ENCODE peak calls at places on chromosome 4, in eight cellular contexts. E is adrenal gland; O is GM23248; T is lower lobe of right lung; U is cardiac muscle cell; G is CD8-positive, alpha-beta memory T cell; R is CD4-positive, alpha-beta memory T cell; Q is aorta. B is an unnamed sample.

GRCh38 chr4:111154924-111155323 is 532.0 kb upstream of the PITX2 start:
- DNase-seq in O (no peak), U (no peak), T (no peak), R (no peak), E (no peak), G (no peak), Q (no peak), B (no peak)

GRCh38 chr4:53355919-53356521 is 9.8 kb downstream of the SCFD2 start:
- DNase-seq in G (no peak), T (no peak), O (no peak), E (no peak), R (no peak), Q (no peak), U (no peak), B (no peak)

GRCh38 chr4:40621592-40622512 is 7.8 kb downstream of the RBM47 start:
- DNase-seq in O (peak; percentile 97), T (peak; percentile 88), U (peak; percentile 99), E (peak; percentile 86), R (no peak), Q (peak; percentile 85), G (no peak), B (peak; percentile 79)

GRCh38 chr4:95637047-95637600 is 88.4 kb upstream of the UNC5C start:
- DNase-seq in Q (no peak), G (no peak), R (no peak), O (no peak), U (peak; percentile 65), E (no peak), T (no peak), B (no peak)

GRCh38 chr4:55545133-55545532 is 1.6 kb downstream of the CLOCK start:
- DNase-seq in G (no peak), E (no peak), O (peak; percentile 34), T (no peak), R (no peak), Q (no peak), U (peak; percentile 15), B (no peak)

GRCh38 chr4:48295116-48295515 is 25.5 kb upstream of the TEC start:
- DNase-seq in G (no peak), U (peak; percentile 40), R (no peak), T (no peak), O (peak; percentile 51), E (no peak), Q (no peak), B (no peak)

GRCh38 chr4:141246243-141246642 is 25.5 kb downstream of the ZNF330 start:
- DNase-seq in Q (no peak), E (no peak), U (peak; percentile 83), G (no peak), T (no peak), R (no peak), O (peak; percentile 71), B (no peak)

GRCh38 chr4:184287697-184288255 is 70.1 kb upstream of the ENPP6 start:
- DNase-seq in U (peak; percentile 79), R (no peak), T (peak; percentile 72), E (no peak), O (peak; percentile 60), G (no peak), Q (no peak), B (no peak)

GRCh38 chr4:160809576-160809975 is 1354.2 kb downstream of the FSTL5 start:
- DNase-seq in U (no peak), R (no peak), G (no peak), Q (no peak), E (no peak), O (no peak), T (no peak), B (no peak)

GRCh38 chr4:142363686-142364085 is 482.4 kb downstream of the INPP4B start:
- DNase-seq in T (no peak), Q (no peak), E (no peak), O (no peak), U (no peak), G (no peak), R (no peak), B (no peak)

GRCh38 chr4:130029442-130029841 is 933.5 kb downstream of the C4orf33 start:
- DNase-seq in U (no peak), R (no peak), T (no peak), E (no peak), G (no peak), O (no peak), Q (no peak), B (no peak)

GRCh38 chr4:123232439-123232838 is 164.2 kb upstream of the SPRY1 start:
- DNase-seq in E (no peak), G (no peak), U (peak; percentile 54), O (peak; percentile 75), T (no peak), Q (no peak), R (no peak), B (no peak)

GRCh38 chr4:3674479-3674851 is 91.7 kb upstream of the ADRA2C start:
- DNase-seq in O (no peak), T (peak; percentile 23), G (peak; percentile 13), E (no peak), U (no peak), R (no peak), Q (peak; percentile 52), B (no peak)

GRCh38 chr4:100100985-100101384 is 89.3 kb downstream of the DDIT4L start:
- DNase-seq in G (no peak), E (no peak), U (no peak), Q (no peak), O (no peak), R (no peak), T (no peak), B (no peak)

GRCh38 chr4:105280338-105280809 is 133.7 kb downstream of the TET2 start:
- DNase-seq in E (no peak), R (no peak), O (peak; percentile 94), G (no peak), Q (no peak), U (peak; percentile 93), T (no peak), B (no peak)

GRCh38 chr4:158793021-158793420 is 24.2 kb downstream of the FNIP2 start:
- DNase-seq in G (no peak), O (no peak), E (no peak), U (no peak), T (no peak), Q (no peak), R (no peak), B (no peak)

GRCh38 chr4:188262464-188262863 is 123.2 kb downstream of the TRIML1 start:
- DNase-seq in T (no peak), G (no peak), O (no peak), Q (no peak), R (no peak), U (no peak), E (no peak), B (no peak)

GRCh38 chr4:73172166-73172565 is 86.4 kb downstream of the ANKRD17 start:
- DNase-seq in T (no peak), R (no peak), E (no peak), G (no peak), O (no peak), Q (no peak), U (peak; percentile 56), B (no peak)

GRCh38 chr4:84218002-84218401 is 281.1 kb downstream of the NKX6-1 start:
- DNase-seq in Q (no peak), G (no peak), O (no peak), U (no peak), T (no peak), R (no peak), E (no peak), B (no peak)

GRCh38 chr4:84224522-84224921 is 274.6 kb downstream of the NKX6-1 start:
- DNase-seq in O (no peak), R (no peak), E (no peak), Q (no peak), U (no peak), G (no peak), T (no peak), B (no peak)

GRCh38 chr4:84220990-84221389 is 278.1 kb downstream of the NKX6-1 start:
- DNase-seq in E (no peak), R (no peak), O (no peak), T (no peak), Q (no peak), G (no peak), U (no peak), B (no peak)

DNA sequence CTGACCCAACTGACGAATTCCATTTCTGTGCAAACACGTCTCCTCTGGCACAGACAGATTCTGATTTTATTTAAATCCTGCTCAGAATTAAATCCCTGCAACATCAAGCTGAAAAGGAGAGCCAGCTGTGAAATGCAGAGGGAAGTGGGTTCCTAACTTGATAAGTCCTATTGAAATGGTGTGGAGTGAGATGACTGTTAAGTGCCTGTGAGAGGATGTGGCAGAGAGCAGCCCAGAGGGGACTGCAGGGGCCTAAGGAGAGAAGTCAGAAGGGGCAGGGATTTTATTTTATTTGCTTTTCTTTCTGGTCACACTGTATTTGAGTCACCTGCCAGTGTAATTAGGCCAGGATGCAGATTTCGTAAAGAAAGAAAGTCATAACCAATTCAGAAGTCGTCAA is 277.4 kb downstream of the NKX6-1 start:
- DNase-seq in E (no peak), R (no peak), G (no peak), U (no peak), O (no peak), T (no peak), Q (no peak), B (no peak)
- H3K4me1 ChIP-seq in E (no peaks in the 10 kb centered on the region), R (no peaks in the 10 kb centered on the region), G (no peaks in the 10 kb centered on the region), U (peaks cover 3% of the 10 kb centered on the region), O (no peaks in the 10 kb centered on the region), T (no peaks in the 10 kb centered on the region), Q (no peaks in the 10 kb centered on the region), B (no peaks in the 10 kb centered on the region)

GRCh38 chr4:6063684-6064083 is 45.5 kb upstream of the C4orf50 start:
- DNase-seq in G (peak; percentile 24), O (no peak), U (no peak), R (no peak), E (no peak), T (no peak), Q (peak; percentile 71), B (no peak)

GRCh38 chr4:6064383-6064782 is 46.2 kb upstream of the C4orf50 start:
- DNase-seq in G (no peak), R (no peak), Q (no peak), E (no peak), T (no peak), O (no peak), U (no peak), B (no peak)

GRCh38 chr4:6062133-6062532 is 43.9 kb upstream of the C4orf50 start:
- DNase-seq in R (no peak), U (no peak), G (peak; percentile 33), T (no peak), O (no peak), E (no peak), Q (no peak), B (no peak)

GRCh38 chr4:6066191-6066590 is 48.0 kb upstream of the C4orf50 start:
- DNase-seq in Q (peak; percentile 14), R (no peak), U (no peak), E (no peak), O (no peak), T (no peak), G (no peak), B (no peak)

GRCh38 chr4:6065166-6065565 is 46.9 kb upstream of the C4orf50 start:
- DNase-seq in O (no peak), G (peak; percentile 17), T (no peak), Q (peak; percentile 36), R (no peak), E (no peak), U (no peak), B (no peak)
- H3K9me3 ChIP-seq in O (no peaks in the 10 kb centered on the region), G (no peaks in the 10 kb centered on the region), T (peaks cover 5% of the 10 kb centered on the region), Q (peaks cover 2% of the 10 kb centered on the region), R (no peaks in the 10 kb centered on the region), E (no peaks in the 10 kb centered on the region), U (no peaks in the 10 kb centered on the region), B (peaks cover 3% of the 10 kb centered on the region)

GRCh38 chr4:36269116-36269515 is 12.3 kb upstream of the DTHD1 start:
- DNase-seq in R (peak; percentile 76), G (peak; percentile 85), T (no peak), Q (no peak), U (no peak), O (no peak), E (no peak), B (no peak)
- H3K4me1 ChIP-seq in R (peaks cover 26% of the 10 kb centered on the region), G (peaks cover 25% of the 10 kb centered on the region), T (no peaks in the 10 kb centered on the region), Q (no peaks in the 10 kb centered on the region), U (peaks cover 10% of the 10 kb centered on the region), O (no peaks in the 10 kb centered on the region), E (no peaks in the 10 kb centered on the region), B (peaks cover 8% of the 10 kb centered on the region)

GRCh38 chr4:7332216-7333023 is 102.3 kb downstream of the PSAPL1 start:
- DNase-seq in R (no peak), O (peak; percentile 85), T (peak; percentile 25), Q (peak; percentile 57), E (no peak), G (no peak), U (peak; percentile 85), B (no peak)
- H3K9me3 ChIP-seq in R (no peaks in the 10 kb centered on the region), O (no peaks in the 10 kb centered on the region), T (no peaks in the 10 kb centered on the region), Q (no peaks in the 10 kb centered on the region), E (no peaks in the 10 kb centered on the region), G (no peaks in the 10 kb centered on the region), U (no peaks in the 10 kb centered on the region), B (no peaks in the 10 kb centered on the region)

B was measured in RWPE2.